ENCODE peak calls at places on chromosomes 1 and 21, in five cellular contexts. D is stimulated activated CD8-positive, alpha-beta memory T cell treated with anti-CD3 and anti-CD28 coated beads, Interleukin-4, amount 100 ng/mL, for 24 hours; W is stimulated activated CD4-positive, alpha-beta T cell treated with anti-CD3 and anti-CD28 coated beads, TNF-alpha, amount 100 ng/mL, for 48 hours; E is iris pigment epithelial cell; A is activated naive CD8-positive, alpha-beta T cell treated with anti-CD3 and anti-CD28 coated beads, Interleukin-2, amount 50 U/mL, for 24 hours. C is an unnamed sample.

GRCh38 chr1:109767596-109768334 is 4.0 kb upstream of the EPS8L3 start:
- DNase-seq in A (no peak), W (no peak), D (no peak), E (no peak), C (no peak)

GRCh38 chr1:226945106-226945857 is 5.2 kb downstream of the COQ8A start:
- DNase-seq in D (no peak), W (no peak), E (no peak), A (no peak), C (peak; percentile 71)

GRCh38 chr1:28247603-28248272 is 11.6 kb upstream of the SESN2 start:
- DNase-seq in D (no peak), E (no peak), W (no peak), A (no peak), C (peak; percentile 9)

GRCh38 chr1:219422811-219423598 is 189.9 kb downstream of the ZC3H11B start:
- DNase-seq in E (peak; percentile 30), W (no peak), D (no peak), A (no peak), C (no peak)

GRCh38 chr1:24709748-24710416 is 35.4 kb upstream of the CLIC4 start:
- DNase-seq in E (no peak), W (no peak), A (peak; percentile 15), D (no peak), C (no peak)

GRCh38 chr1:118184737-118185082 is 318 bp downstream of the SPAG17 start:
- DNase-seq in A (no peak), W (no peak), D (no peak), E (no peak), C (no peak)

GRCh38 chr1:173996995-173997394 is 25.2 kb downstream of the RC3H1 start:
- DNase-seq in W (no peak), D (no peak), A (no peak), E (peak; percentile 44), C (no peak)

GRCh38 chr1:109385417-109385816 is 12.3 kb downstream of the SORT1 start:
- DNase-seq in A (no peak), E (no peak), W (no peak), D (no peak), C (no peak)

GRCh38 chr1:6906783-6907182 is 121.5 kb downstream of the CAMTA1 start:
- DNase-seq in W (no peak), E (no peak), D (no peak), A (no peak), C (peak; percentile 79)

GRCh38 chr1:5887436-5888290 is 104.6 kb downstream of the NPHP4 start:
- DNase-seq in E (no peak), D (no peak), A (no peak), W (no peak), C (peak; percentile 73)

GRCh38 chr1:61080408-61081134 is 1.8 kb upstream of the NFIA start:
- DNase-seq in D (no peak), A (no peak), E (no peak), W (no peak), C (peak; percentile 29)

GRCh38 chr1:196209983-196210382 is 398.3 kb downstream of the KCNT2 start:
- DNase-seq in E (no peak), D (no peak), A (no peak), W (no peak), C (peak; percentile 43)

GRCh38 chr1:112651205-112651604 is 23.3 kb upstream of the MOV10 start:
- DNase-seq in D (no peak), W (no peak), E (no peak), A (no peak), C (no peak)

GRCh38 chr1:246801241-246802020 is 77.2 kb downstream of the SCCPDH start:
- DNase-seq in W (no peak), D (no peak), E (no peak), A (no peak), C (no peak)

GRCh38 chr1:8883510-8883909 is 5.0 kb upstream of the ENO1 start:
- DNase-seq in A (no peak), W (no peak), E (no peak), D (no peak), C (no peak)

GRCh38 chr1:221994274-221994698 is 252.4 kb upstream of the DUSP10 start:
- DNase-seq in A (peak; percentile 25), E (peak; percentile 58), D (no peak), W (peak; percentile 6), C (no peak)

GRCh38 chr1:235275223-235275622 is 52.8 kb downstream of the ARID4B start:
- DNase-seq in W (no peak), E (no peak), A (no peak), D (no peak), C (no peak)

GRCh38 chr1:93443456-93443855 is 4.5 kb upstream of the FNBP1L start:
- DNase-seq in D (no peak), E (no peak), W (no peak), A (no peak), C (no peak)

GRCh38 chr1:94670273-94670672 is 128.7 kb upstream of the F3 start:
- DNase-seq in E (no peak), W (no peak), D (no peak), A (no peak), C (no peak)

GRCh38 chr1:94540440-94541174 is 952 bp downstream of the F3 start:
- DNase-seq in D (no peak), E (no peak), A (no peak), W (no peak), C (no peak)

GRCh38 chr1:42925132-42925769 is 33.4 kb downstream of the SLC2A1 start:
- DNase-seq in W (no peak), A (no peak), E (no peak), D (no peak), C (no peak)

GRCh38 chr1:63087966-63088365 is 234.4 kb upstream of the FOXD3 start:
- DNase-seq in E (no peak), W (no peak), D (no peak), A (no peak), C (peak; percentile 76)

GRCh38 chr1:226661965-226662364 is 77.1 kb downstream of the ITPKB start:
- DNase-seq in D (no peak), A (no peak), W (no peak), E (no peak), C (peak; percentile 78)

GRCh38 chr21:44893948-44894656 is 20.6 kb upstream of the PTTG1IP start:
- DNase-seq in A (no peak), E (no peak), W (no peak), D (no peak), C (no peak)

GRCh38 chr1:46547481-46548383 is 3.7 kb downstream of the KNCN start:
- DNase-seq in D (no peak), A (no peak), W (no peak), E (peak; percentile 52), C (peak; percentile 69)

GRCh38 chr1:171794085-171794484 is 12.6 kb downstream of the METTL13 start:
- DNase-seq in E (peak; percentile 54), D (peak; percentile 30), A (peak; percentile 41), W (peak; percentile 34), C (no peak)

C was measured in left kidney.